ENCODE peak calls at places on chromosomes 11 and 22, in five cellular contexts. O is activated T-cell treated with anti-CD3 and anti-CD28 coated beads for 1 hour; L is stimulated activated CD8-positive, alpha-beta memory T cell treated with anti-CD3 and anti-CD28 coated beads, Interleukin-15, amount 100 ng/mL, for 24 hours; E is tibial artery; W is IMR-90. T is an unnamed sample.

GRCh38 chr11:42524534-42525227 is 787.1 kb upstream of the API5 start:
- DNase-seq in O (no peak), L (no peak), E (peak), W (no peak), T (peak)

GRCh38 chr11:128664286-128664685 is 29.6 kb upstream of the FLI1 start:
- DNase-seq in O (no peak), L (no peak), E (no peak), W (no peak), T (no peak)

GRCh38 chr11:66414120-66414934 is 6.5 kb upstream of the NPAS4 start:
- DNase-seq in O (no peak), L (no peak), E (no peak), W (no peak), T (no peak)

GRCh38 chr22:38205261-38206128 is 3.7 kb downstream of the MAFF start:
- DNase-seq in O (no peak), L (no peak), E (peak), W (peak), T (peak)

GRCh38 chr11:126100681-126101080 is 38.0 kb upstream of the CDON start:
- DNase-seq in O (no peak), L (no peak), E (no peak), W (no peak), T (no peak)

GRCh38 chr11:114260483-114260882 is 35.7 kb upstream of the NNMT start:
- DNase-seq in O (no peak), L (no peak), E (no peak), W (no peak), T (no peak)

GRCh38 chr22:45421349-45422057 is 8.0 kb downstream of the RIBC2 start:
- DNase-seq in O (no peak), L (no peak), E (no peak), W (no peak), T (peak)

GRCh38 chr11:130675917-130676316 is 227.5 kb downstream of the ADAMTS15 start:
- DNase-seq in O (no peak), L (no peak), E (no peak), W (no peak), T (no peak)

GRCh38 chr11:122671270-122671906 is 15.9 kb downstream of the UBASH3B start:
- DNase-seq in O (no peak), L (no peak), E (no peak), W (peak), T (no peak)

GRCh38 chr22:49763138-49763537 is 64.5 kb downstream of the BRD1 start:
- DNase-seq in O (no peak), L (no peak), E (no peak), W (no peak), T (no peak)

GRCh38 chr11:65506770-65507485 is 8.1 kb downstream of the MALAT1 start:
- DNase-seq in O (no peak), L (no peak), E (peak), W (peak), T (no peak)

GRCh38 chr11:10716543-10717259 is 23.1 kb upstream of the IRAG1 start:
- DNase-seq in O (no peak), L (no peak), E (no peak), W (no peak), T (no peak)

GRCh38 chr22:36756746-36757607 is 18.9 kb downstream of the IFT27 start:
- DNase-seq in O (no peak), L (no peak), E (no peak), W (no peak), T (no peak)

GRCh38 chr22:43634316-43634715 is 177.8 kb downstream of the EFCAB6 start:
- DNase-seq in O (no peak), L (no peak), E (no peak), W (no peak), T (no peak)

GRCh38 chr11:77823775-77824174 is 2.8 kb downstream of the AAMDC start:
- DNase-seq in O (no peak), L (no peak), E (no peak), W (peak), T (no peak)

GRCh38 chr22:24077416-24077815 is 66.3 kb downstream of the CABIN1 start:
- DNase-seq in O (no peak), L (no peak), E (no peak), W (no peak), T (no peak)

GRCh38 chr11:132586801-132587200 is 945.5 kb downstream of the OPCML start:
- DNase-seq in O (no peak), L (no peak), E (no peak), W (peak), T (no peak)

GRCh38 chr11:15145635-15146034 is 30.9 kb downstream of the INSC start:
- DNase-seq in O (no peak), L (no peak), E (no peak), W (no peak), T (no peak)

GRCh38 chr11:75028321-75029097 is 39.8 kb downstream of the NEU3 start:
- DNase-seq in O (no peak), L (no peak), E (no peak), W (no peak), T (no peak)

GRCh38 chr11:118892964-118893363 is 9.3 kb downstream of the CXCR5 start:
- DNase-seq in O (no peak), L (no peak), E (no peak), W (no peak), T (no peak)

GRCh38 chr22:25475554-25476022 is 88.9 kb upstream of the GRK3 start:
- DNase-seq in O (no peak), L (no peak), E (no peak), W (peak), T (no peak)

GRCh38 chr11:68870470-68870869 is 28.8 kb upstream of the CPT1A start:
- DNase-seq in O (no peak), L (no peak), E (no peak), W (no peak), T (no peak)

GRCh38 chr22:38513063-38513462 is 7.0 kb upstream of the DDX17 start:
- DNase-seq in O (peak), L (no peak), E (no peak), W (no peak), T (no peak)

GRCh38 chr11:35487532-35488078 is 37.8 kb downstream of the PAMR1 start:
- DNase-seq in O (no peak), L (no peak), E (no peak), W (peak), T (no peak)

GRCh38 chr11:64716471-64717267 is 6.3 kb downstream of the NRXN2 start:
- DNase-seq in O (no peak), L (no peak), E (no peak), W (no peak), T (no peak)

GRCh38 chr11:3939211-3939610 is 83.7 kb downstream of the STIM1 start:
- DNase-seq in O (no peak), L (no peak), E (no peak), W (peak), T (no peak)

GRCh38 chr11:2741377-2742131 is 41.8 kb upstream of the KCNQ1OT1 start:
- DNase-seq in O (no peak), L (no peak), E (no peak), W (peak), T (no peak)

GRCh38 chr11:119518746-119519382 is 95.9 kb upstream of the THY1 start:
- DNase-seq in O (no peak), L (no peak), E (no peak), W (peak), T (no peak)

GRCh38 chr11:125489166-125489565 is 6.9 kb downstream of the FEZ1 start:
- DNase-seq in O (no peak), L (no peak), E (no peak), W (no peak), T (no peak)

GRCh38 chr11:32487270-32487669 is 51.9 kb upstream of the WT1 start:
- DNase-seq in O (no peak), L (no peak), E (no peak), W (no peak), T (no peak)

GRCh38 chr22:19377565-19378361 is 53.8 kb downstream of the HIRA start:
- DNase-seq in O (no peak), L (no peak), E (no peak), W (no peak), T (no peak)

GRCh38 chr11:23856654-23857053 is 640.2 kb upstream of the LUZP2 start:
- DNase-seq in O (no peak), L (no peak), E (no peak), W (peak), T (no peak)

GRCh38 chr11:13008625-13009475 is at the start of gene RASSF10:
- DNase-seq in O (no peak), L (no peak), E (no peak), W (no peak), T (peak)

GRCh38 chr22:27476729-27477128 is 324.8 kb downstream of the MN1 start:
- DNase-seq in O (no peak), L (no peak), E (no peak), W (peak), T (peak)

GRCh38 chr11:64742940-64743590 is 877 bp downstream of the RASGRP2 start:
- DNase-seq in O (peak), L (peak), E (peak), W (no peak), T (no peak)

GRCh38 chr11:27904358-27905055 is 203.4 kb downstream of the KIF18A start:
- DNase-seq in O (no peak), L (no peak), E (no peak), W (peak), T (no peak)

GRCh38 chr11:1691878-1692707 is 4.9 kb upstream of the KRTAP5-6 start:
- DNase-seq in O (no peak), L (no peak), E (no peak), W (no peak), T (no peak)

GRCh38 chr11:17930544-17931144 is 82.2 kb downstream of the SERGEF start:
- DNase-seq in O (no peak), L (no peak), E (no peak), W (no peak), T (no peak)